ENCODE peak calls at places on chromosomes 16 and 17, in five cellular contexts. D is iris pigment epithelial cell; M is activated CD8-positive, alpha-beta memory T cell treated with anti-CD3 and anti-CD28 coated beads for 48 hours; K is progenitor cell of endocrine pancreas; P is left cardiac atrium. B is an unnamed sample.
A peak's percentile ranks its signal among the peaks of the same experiment; 100 is the strongest.

GRCh38 chr17:76202516-76202915 is 37.8 kb downstream of the RNF157 start:
- DNase-seq in D (peak; percentile 10), P (no peak), M (no peak), K (no peak), B (no peak)

GRCh38 chr16:84941916-84942315 is 69.4 kb downstream of the ZDHHC7 start:
- DNase-seq in M (no peak), K (no peak), D (peak; percentile 63), P (no peak), B (no peak)

GRCh38 chr16:88570691-88571092 is 489 bp downstream of the ZC3H18 start:
- DNase-seq in M (no peak), K (no peak), P (no peak), D (peak; percentile 14), B (no peak)

GRCh38 chr16:85029981-85030381 is 2.4 kb downstream of the KIAA0513 start:
- DNase-seq in M (no peak), K (no peak), P (no peak), D (no peak), B (no peak)

GRCh38 chr16:17556276-17557052 is 85.7 kb upstream of the XYLT1 start:
- DNase-seq in P (no peak), D (peak; percentile 6), M (no peak), K (no peak), B (no peak)

GRCh38 chr16:81482329-81483063 is 37.9 kb downstream of the CMIP start:
- DNase-seq in K (no peak), P (no peak), M (no peak), D (no peak), B (no peak)

GRCh38 chr17:79933863-79934652 is 94.8 kb upstream of the CBX4 start:
- DNase-seq in D (no peak), K (no peak), P (no peak), M (no peak), B (peak; percentile 45)

GRCh38 chr16:3625911-3626732 is 14.7 kb upstream of the SLX4 start:
- DNase-seq in K (no peak), D (peak; percentile 32), M (no peak), P (no peak), B (peak; percentile 29)

GRCh38 chr16:79613009-79613408 is 12.5 kb upstream of the MAF start:
- DNase-seq in D (no peak), M (no peak), K (no peak), P (no peak), B (no peak)

GRCh38 chr16:85259115-85259830 is 147.0 kb upstream of the CIBAR2 start:
- DNase-seq in M (no peak), P (no peak), D (no peak), K (no peak), B (no peak)